ENCODE peak calls at places on chromosomes 16 and 17, in nine cellular contexts. Z is HepG2, C is breast epithelium, R is endothelial cell of umbilical vein, P is HCT116, K is upper lobe of left lung, Y is K562, M is vagina, T is sigmoid colon. D is an unnamed sample.

GRCh38 chr17:183021-183420 is 1.6 kb upstream of the DOC2B start:
- DNase-seq in Z (no peak), C (no peak), R (no peak), P (no peak), K (no peak), Y (no peak), M (no peak), T (no peak), D (no peak)

GRCh38 chr16:2964416-2965223 is 545 bp downstream of the KREMEN2 start:
- DNase-seq in Z (peak), C (no peak), R (no peak), P (peak), K (no peak), Y (peak), M (no peak), T (no peak), D (peak)

GRCh38 chr17:29401237-29401636 is 11.1 kb downstream of the TAOK1 start:
- DNase-seq in Z (no peak), C (no peak), R (no peak), P (no peak), K (no peak), Y (no peak), M (no peak), T (no peak), D (no peak)

GRCh38 chr17:41518789-41519449 is at the start of gene KRT15:
- DNase-seq in Z (no peak), C (peak), R (no peak), P (no peak), K (no peak), Y (no peak), M (no peak), T (no peak), D (no peak)

GRCh38 chr16:88121886-88122580 is 170.8 kb downstream of the BANP start:
- DNase-seq in Z (no peak), C (no peak), R (no peak), P (no peak), K (no peak), Y (no peak), M (no peak), T (no peak), D (no peak)

GRCh38 chr16:9012848-9013507 is 49.3 kb upstream of the USP7 start:
- DNase-seq in Z (no peak), C (no peak), R (peak), P (no peak), K (no peak), Y (peak), M (no peak), T (no peak), D (no peak)

GRCh38 chr17:1179635-1180433 is at the start of gene ABR:
- DNase-seq in Z (no peak), C (no peak), R (peak), P (no peak), K (peak), Y (peak), M (no peak), T (peak), D (peak)

GRCh38 chr17:73155410-73156165 is 9.2 kb upstream of the SSTR2 start:
- DNase-seq in Z (no peak), C (no peak), R (no peak), P (no peak), K (no peak), Y (no peak), M (no peak), T (no peak), D (no peak)

DNA sequence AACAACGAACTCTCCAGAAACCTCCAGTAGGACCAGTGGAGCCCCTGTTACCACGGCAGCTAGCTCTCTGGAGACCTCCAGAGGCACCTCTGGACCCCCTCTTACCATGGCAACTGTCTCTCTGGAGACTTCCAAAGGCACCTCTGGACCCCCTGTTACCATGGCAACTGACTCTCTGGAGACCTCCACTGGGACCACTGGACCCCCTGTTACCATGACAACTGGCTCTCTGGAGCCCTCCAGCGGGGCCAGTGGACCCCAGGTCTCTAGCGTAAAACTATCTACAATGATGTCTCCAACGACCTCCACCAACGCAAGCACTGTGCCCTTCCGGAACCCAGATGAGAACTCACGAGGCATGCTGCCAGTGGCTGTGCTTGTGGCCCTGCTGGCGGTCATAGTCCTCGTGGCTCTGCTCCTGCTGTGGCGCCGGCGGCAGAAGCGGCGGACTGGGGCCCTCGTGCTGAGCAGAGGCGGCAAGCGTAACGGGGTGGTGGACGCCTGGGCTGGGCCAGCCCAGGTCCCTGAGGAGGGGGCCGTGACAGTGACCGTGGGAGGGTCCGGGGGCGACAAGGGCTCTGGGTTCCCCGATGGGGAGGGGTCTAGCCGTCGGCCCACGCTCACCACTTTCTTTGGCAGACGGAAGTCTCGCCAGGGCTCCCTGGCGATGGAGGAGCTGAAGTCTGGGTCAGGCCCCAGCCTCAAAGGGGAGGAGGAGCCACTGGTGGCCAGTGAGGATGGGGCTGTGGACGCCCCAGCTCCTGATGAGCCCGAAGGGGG is 1.3 kb downstream of the SPN start:
- DNase-seq in Z (no peak), C (no peak), R (no peak), P (no peak), K (peak), Y (peak), M (no peak), T (no peak), D (peak)
- TF ChIP-seq POLR2A in Z (no peak), C (no peak), R (no peak), P (no peak), K (no peak), Y (no peak), M (no peak), T (no peak), D (no peak)

GRCh38 chr16:56943761-56944375 is 11.9 kb downstream of the HERPUD1 start:
- DNase-seq in Z (no peak), C (no peak), R (no peak), P (no peak), K (no peak), Y (no peak), M (no peak), T (no peak), D (peak)

GRCh38 chr16:56946767-56947603 is 14.8 kb upstream of the CETP start:
- DNase-seq in Z (no peak), C (no peak), R (no peak), P (no peak), K (no peak), Y (no peak), M (no peak), T (peak), D (no peak)

GRCh38 chr16:56947604-56947995 is 14.2 kb upstream of the CETP start:
- DNase-seq in Z (no peak), C (no peak), R (no peak), P (no peak), K (no peak), Y (no peak), M (no peak), T (no peak), D (no peak)

GRCh38 chr16:56945847-56946527 is 14.0 kb downstream of the HERPUD1 start:
- DNase-seq in Z (no peak), C (no peak), R (no peak), P (no peak), K (no peak), Y (no peak), M (no peak), T (peak), D (no peak)

DNA sequence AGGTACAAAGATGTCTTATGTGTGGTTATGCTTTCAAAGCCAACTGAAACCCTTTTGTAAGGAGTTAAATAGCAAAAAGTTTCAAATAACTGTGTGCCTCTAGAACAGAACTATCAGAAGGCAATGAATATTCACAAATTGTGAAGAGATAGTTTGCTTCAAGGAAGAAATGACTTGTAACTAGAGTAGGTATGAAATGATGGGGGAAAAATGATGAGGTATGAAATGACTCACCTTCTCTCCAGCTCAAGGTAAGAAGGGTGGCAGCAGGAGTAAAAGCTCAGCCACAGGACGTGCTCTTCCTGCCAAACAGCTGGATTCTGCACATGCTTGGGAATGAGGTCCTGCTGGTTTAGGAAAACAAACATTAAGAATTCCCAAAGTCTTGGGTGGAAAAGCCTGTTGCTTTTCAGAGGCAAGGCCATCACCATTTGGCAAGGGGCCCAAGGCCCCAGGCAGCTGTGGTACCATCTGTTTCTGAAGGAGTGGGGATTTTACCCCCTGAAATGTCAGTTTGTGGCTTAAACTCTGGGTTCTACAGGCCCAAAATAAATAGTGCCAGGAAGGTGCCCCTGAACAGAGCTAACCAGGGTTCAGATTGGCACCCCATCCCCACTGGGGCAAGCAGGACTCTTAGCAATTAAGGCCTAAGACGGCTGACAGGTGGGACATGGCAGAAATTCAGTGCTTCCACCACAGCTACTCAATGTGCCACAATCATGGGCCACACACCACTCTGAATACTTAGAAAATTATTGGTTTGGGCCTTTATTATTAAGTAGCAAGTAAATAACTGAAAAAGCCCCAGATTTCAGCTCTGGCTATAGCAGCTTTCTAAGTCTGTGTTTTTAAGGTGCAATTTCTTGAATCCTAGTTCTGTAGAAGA is 13.3 kb downstream of the HERPUD1 start:
- DNase-seq in Z (no peak), C (no peak), R (no peak), P (no peak), K (no peak), Y (no peak), M (no peak), T (peak), D (no peak)
- TF ChIP-seq POLR2AphosphoS5 in Z (peak), C (no peak), R (no peak), P (no peak), K (no peak), Y (peak), M (no peak), T (peak), D (no peak)

DNA sequence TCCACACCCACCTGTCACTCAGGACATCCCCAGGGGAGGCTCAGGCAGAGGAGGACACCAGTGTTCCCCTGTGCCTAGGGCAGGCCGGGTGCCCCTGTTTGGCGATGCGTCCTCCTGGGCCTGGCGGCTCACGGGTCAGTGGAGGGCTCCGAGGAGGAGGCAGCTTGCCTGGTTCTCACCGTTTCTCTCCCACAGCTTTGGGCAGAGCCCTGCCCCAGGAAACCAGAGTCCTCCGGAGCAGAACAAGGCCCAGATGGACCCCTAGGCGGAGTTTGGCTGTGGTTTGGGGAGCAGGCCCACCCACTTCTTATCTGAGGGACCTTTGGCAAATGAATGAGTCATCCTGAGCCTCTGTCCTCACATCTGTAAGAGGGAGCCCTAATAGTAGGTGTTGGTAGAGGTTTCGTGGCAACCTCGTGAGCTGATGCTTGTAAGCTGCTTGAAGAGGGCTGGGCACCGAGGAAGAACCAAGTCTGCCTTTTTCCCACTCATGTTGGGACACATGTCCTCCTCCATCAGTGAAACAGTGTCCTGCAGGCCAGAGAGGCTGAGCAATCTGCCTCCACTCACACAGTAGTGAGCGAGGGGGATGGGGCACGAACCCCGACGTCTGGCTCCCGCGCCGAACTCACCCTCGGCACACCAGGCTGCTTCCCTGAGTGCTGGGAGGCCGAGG is 247.0 kb upstream of the CIBAR2 start:
- DNase-seq in Z (no peak), C (no peak), R (no peak), P (no peak), K (no peak), Y (peak), M (no peak), T (no peak), D (no peak)
- H3K4me3 ChIP-seq in Z (no peak), C (no peak), R (no peak), P (no peak), K (no peak), Y (no peak), M (no peak), T (no peak), D (no peak)

GRCh38 chr17:2854662-2855061 is 58.4 kb downstream of the RAP1GAP2 start:
- DNase-seq in Z (no peak), C (no peak), R (no peak), P (no peak), K (no peak), Y (no peak), M (no peak), T (no peak), D (no peak)

GRCh38 chr17:2852211-2852610 is 56.0 kb downstream of the RAP1GAP2 start:
- DNase-seq in Z (no peak), C (no peak), R (no peak), P (no peak), K (no peak), Y (no peak), M (no peak), T (no peak), D (no peak)

GRCh38 chr17:2853722-2854580 is 57.7 kb downstream of the RAP1GAP2 start:
- DNase-seq in Z (no peak), C (no peak), R (no peak), P (no peak), K (peak), Y (no peak), M (no peak), T (no peak), D (peak)

GRCh38 chr17:2852729-2853110 is 56.5 kb downstream of the RAP1GAP2 start:
- DNase-seq in Z (no peak), C (no peak), R (no peak), P (no peak), K (no peak), Y (no peak), M (no peak), T (no peak), D (peak)

GRCh38 chr17:2853111-2853721 is 57.0 kb downstream of the RAP1GAP2 start:
- DNase-seq in Z (no peak), C (peak), R (no peak), P (no peak), K (peak), Y (peak), M (no peak), T (peak), D (peak)
- TF ChIP-seq POLR2A in Z (no peak), C (no peak), R (no peak), P (no peak), K (no peak), Y (no peak), M (no peak), T (no peak), D (no peak)

DNA sequence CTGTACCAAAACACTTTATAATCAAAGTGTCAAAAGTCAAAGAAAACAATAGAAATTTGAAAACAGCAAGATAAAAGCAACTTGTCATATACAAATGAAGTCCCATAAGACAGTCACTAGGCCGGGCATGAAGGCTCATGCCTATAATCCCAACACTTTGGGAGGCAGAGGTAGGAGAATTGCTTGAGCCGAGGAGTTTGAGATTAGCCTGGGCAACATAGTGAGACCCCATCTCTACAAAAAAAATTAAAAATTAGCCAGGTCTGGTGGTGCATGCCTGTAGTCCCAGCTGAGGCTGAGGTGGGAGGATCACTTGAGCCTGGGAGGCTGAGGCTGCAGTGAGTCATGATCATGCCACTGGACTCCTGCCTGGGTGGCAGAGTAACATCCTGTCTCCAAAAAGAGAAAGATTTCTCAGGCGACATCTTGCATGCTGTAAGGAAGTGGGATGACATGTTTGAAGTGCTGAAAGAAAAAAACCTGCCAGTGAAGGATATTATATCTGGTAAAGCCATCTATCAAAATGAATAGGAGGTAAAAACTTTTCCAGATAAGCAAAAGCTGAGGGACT is 98.7 kb upstream of the NACA2 start:
- DNase-seq in Z (no peak), C (no peak), R (no peak), P (no peak), K (no peak), Y (no peak), M (no peak), T (no peak), D (no peak)
- TF ChIP-seq POLR2AphosphoS5 in Z (no peak), C (no peak), R (no peak), P (no peak), K (no peak), Y (no peak), M (no peak), T (no peak), D (no peak)

GRCh38 chr16:53071748-53072301 is 17.0 kb downstream of the CHD9 start:
- DNase-seq in Z (no peak), C (no peak), R (peak), P (no peak), K (peak), Y (no peak), M (no peak), T (peak), D (no peak)
- H3K4me3 ChIP-seq in Z (no peak), C (no peak), R (no peak), P (no peak), K (no peak), Y (no peak), M (no peak), T (peak), D (no peak)

GRCh38 chr17:80414508-80414802 is 512 bp upstream of the ENDOV start:
- DNase-seq in Z (peak), C (no peak), R (peak), P (no peak), K (no peak), Y (peak), M (no peak), T (no peak), D (no peak)

GRCh38 chr17:80413771-80414507 is 1.0 kb upstream of the ENDOV start:
- DNase-seq in Z (no peak), C (no peak), R (no peak), P (no peak), K (no peak), Y (peak), M (no peak), T (no peak), D (no peak)

GRCh38 chr17:80415626-80416042 is 667 bp downstream of the ENDOV start:
- DNase-seq in Z (no peak), C (peak), R (no peak), P (no peak), K (no peak), Y (no peak), M (no peak), T (no peak), D (no peak)

GRCh38 chr17:80416260-80416939 is 1.4 kb downstream of the ENDOV start:
- DNase-seq in Z (no peak), C (no peak), R (no peak), P (no peak), K (no peak), Y (peak), M (no peak), T (no peak), D (no peak)

DNA sequence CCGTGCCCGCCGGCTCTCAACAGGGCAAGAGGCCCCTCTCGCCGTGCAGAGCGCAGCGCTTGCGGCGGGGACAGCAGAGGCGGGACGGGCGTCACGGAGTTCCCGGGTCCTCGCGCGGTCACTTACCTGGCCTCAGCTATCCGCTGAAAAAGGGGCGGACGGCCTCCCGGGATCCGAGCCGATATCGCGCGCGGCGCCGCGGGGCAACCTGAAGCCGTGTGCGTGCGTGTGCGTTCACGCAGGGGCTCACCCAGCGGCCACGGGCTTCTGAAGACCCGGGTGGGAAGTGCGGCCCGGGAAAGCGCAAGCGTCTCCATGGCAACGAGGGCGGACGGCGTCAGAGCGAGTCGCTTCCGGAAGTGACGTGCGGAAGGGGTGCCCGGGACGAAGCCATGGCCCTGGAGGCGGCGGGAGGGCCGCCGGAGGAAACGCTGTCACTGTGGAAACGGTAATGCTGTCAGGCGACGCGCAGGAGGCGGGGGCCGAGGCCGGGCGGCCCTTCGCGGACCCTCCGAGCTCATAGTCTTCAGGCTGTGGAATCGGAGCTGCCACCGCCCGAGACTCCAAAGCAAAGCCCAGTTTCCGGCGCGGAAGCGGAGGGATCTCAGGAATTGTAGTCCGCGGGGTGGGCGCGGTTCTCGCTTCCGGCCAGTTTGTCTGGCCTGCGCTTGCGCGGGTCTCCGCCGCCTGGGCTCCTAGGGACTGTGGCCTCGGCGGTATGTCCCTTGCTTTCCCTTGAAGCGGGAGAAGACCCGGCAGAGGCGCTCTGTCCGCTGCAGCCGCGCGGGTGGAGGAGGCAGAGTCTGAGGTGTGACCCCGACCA is at the start of gene ENDOV:
- DNase-seq in Z (peak), C (peak), R (peak), P (peak), K (peak), Y (peak), M (no peak), T (peak), D (peak)
- TF ChIP-seq POLR2A in Z (peak), C (peak), R (peak), P (no peak), K (no peak), Y (peak), M (no peak), T (peak), D (no peak)

DNA sequence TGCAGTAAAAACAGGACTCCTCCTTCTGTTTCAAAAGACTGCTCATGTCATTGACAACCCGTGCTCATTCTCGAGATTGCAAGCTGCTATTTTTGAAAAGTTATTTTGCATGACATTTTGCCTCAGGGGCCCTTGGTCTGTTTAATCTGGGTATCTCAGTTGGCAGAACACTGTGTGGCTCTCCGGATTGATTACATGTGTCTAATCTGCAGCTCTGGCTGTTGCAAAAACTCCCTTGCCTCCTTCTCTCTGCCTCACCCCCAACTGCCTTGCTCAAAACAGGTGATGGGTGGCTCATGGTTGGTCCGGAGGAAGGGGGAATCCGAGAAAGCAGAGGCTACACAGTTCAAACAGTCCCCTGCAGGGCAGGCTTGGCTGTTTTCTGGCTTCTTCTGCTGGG is 25.3 kb downstream of the GINS3 start:
- DNase-seq in Z (no peak), C (no peak), R (no peak), P (no peak), K (no peak), Y (no peak), M (no peak), T (no peak), D (no peak)
- TF ChIP-seq POLR2AphosphoS5 in Z (no peak), C (no peak), R (no peak), P (no peak), K (no peak), Y (no peak), M (no peak), T (no peak), D (no peak)